ENCODE peak calls at places on chromosomes 13 and 19, in six cellular contexts. P is ovary, K is IMR-90, C is HepG2, D is suprapubic skin, F is uterus. Y is an unnamed sample.

GRCh38 chr19:14516746-14517438 is 1.3 kb downstream of the DNAJB1 start:
- DNase-seq in P (no peak), K (no peak), C (no peak), D (no peak), F (no peak), Y (no peak)

GRCh38 chr13:40993119-40993518 is 26.0 kb downstream of the ELF1 start:
- DNase-seq in P (no peak), K (no peak), C (no peak), D (no peak), F (no peak), Y (no peak)

GRCh38 chr13:74920361-74920760 is 561.6 kb downstream of the TBC1D4 start:
- DNase-seq in P (no peak), K (no peak), C (no peak), D (no peak), F (no peak), Y (no peak)

GRCh38 chr13:42971670-42972355 is 20.2 kb downstream of the EPSTI1 start:
- DNase-seq in P (no peak), K (peak; percentile 26), C (no peak), D (no peak), F (no peak), Y (no peak)

GRCh38 chr19:39518458-39518857 is 3.5 kb downstream of the SELENOV start:
- DNase-seq in P (no peak), K (no peak), C (no peak), D (no peak), F (no peak), Y (no peak)

GRCh38 chr13:46662690-46663089 is 109.7 kb downstream of the LRCH1 start:
- DNase-seq in P (no peak), K (no peak), C (no peak), D (no peak), F (no peak), Y (no peak)

GRCh38 chr19:39098365-39099269 is 14.4 kb downstream of the ACP7 start:
- DNase-seq in P (no peak), K (no peak), C (no peak), D (no peak), F (no peak), Y (no peak)

GRCh38 chr13:94968040-94968756 is 255.9 kb upstream of the SOX21 start:
- DNase-seq in P (no peak), K (no peak), C (no peak), D (no peak), F (no peak), Y (no peak)

GRCh38 chr13:52845766-52846566 is 2.5 kb downstream of the PCDH8 start:
- DNase-seq in P (no peak), K (no peak), C (no peak), D (no peak), F (no peak), Y (no peak)

GRCh38 chr13:31909889-31910551 is 121.6 kb upstream of the FRY start:
- DNase-seq in P (peak; percentile 20), K (peak; percentile 70), C (peak; percentile 45), D (no peak), F (peak; percentile 49), Y (no peak)

GRCh38 chr19:44142014-44142523 is 715 bp downstream of the ZNF234 start:
- DNase-seq in P (peak; percentile 10), K (peak; percentile 42), C (peak; percentile 2), D (no peak), F (no peak), Y (no peak)

GRCh38 chr19:12994701-12995595 is at the start of gene NFIX:
- DNase-seq in P (peak; percentile 76), K (peak; percentile 39), C (peak; percentile 24), D (peak; percentile 90), F (peak; percentile 77), Y (no peak)

GRCh38 chr19:46471116-46471733 is at the start of gene PNMA8A:
- DNase-seq in P (peak; percentile 89), K (peak; percentile 57), C (no peak), D (no peak), F (peak; percentile 68), Y (no peak)

GRCh38 chr19:41861098-41861768 is 1.2 kb downstream of the RPS19 start:
- DNase-seq in P (no peak), K (no peak), C (no peak), D (no peak), F (no peak), Y (no peak)

GRCh38 chr19:3224346-3225325 is at the start of gene CELF5:
- DNase-seq in P (peak; percentile 49), K (no peak), C (no peak), D (no peak), F (no peak), Y (no peak)

GRCh38 chr13:48831248-48831647 is 144.5 kb upstream of the FNDC3A start:
- DNase-seq in P (no peak), K (peak; percentile 31), C (no peak), D (no peak), F (no peak), Y (no peak)

GRCh38 chr19:3480383-3481091 is at the start of gene SMIM24:
- DNase-seq in P (no peak), K (no peak), C (peak; percentile 73), D (no peak), F (no peak), Y (no peak)

GRCh38 chr19:48445256-48445605 is 552 bp upstream of the GRWD1 start:
- DNase-seq in P (no peak), K (peak; percentile 94), C (peak; percentile 82), D (no peak), F (peak; percentile 64), Y (no peak)

GRCh38 chr19:35261356-35262100 is 7.2 kb upstream of the USF2 start:
- DNase-seq in P (peak; percentile 12), K (no peak), C (no peak), D (peak; percentile 77), F (no peak), Y (no peak)

GRCh38 chr13:114054830-114055439 is 77.5 kb downstream of the RASA3 start:
- DNase-seq in P (no peak), K (no peak), C (no peak), D (no peak), F (no peak), Y (no peak)

GRCh38 chr13:96053003-96053703 is at the start of gene UGGT2:
- DNase-seq in P (peak; percentile 93), K (peak; percentile 94), C (peak; percentile 85), D (peak; percentile 95), F (peak; percentile 93), Y (peak; percentile 8)

GRCh38 chr13:102856603-102857002 is 10.8 kb downstream of the ERCC5 start:
- DNase-seq in P (no peak), K (no peak), C (no peak), D (no peak), F (no peak), Y (no peak)

GRCh38 chr13:73290844-73291243 is 232.0 kb downstream of the KLF5 start:
- DNase-seq in P (no peak), K (no peak), C (no peak), D (no peak), F (no peak), Y (no peak)

GRCh38 chr13:73288596-73288995 is 229.8 kb downstream of the KLF5 start:
- DNase-seq in P (no peak), K (no peak), C (no peak), D (no peak), F (no peak), Y (no peak)

GRCh38 chr13:73287871-73288270 is 229.1 kb downstream of the KLF5 start:
- DNase-seq in P (no peak), K (no peak), C (no peak), D (no peak), F (no peak), Y (no peak)

GRCh38 chr13:73284475-73284874 is 225.7 kb downstream of the KLF5 start:
- DNase-seq in P (no peak), K (no peak), C (no peak), D (no peak), F (no peak), Y (no peak)

DNA sequence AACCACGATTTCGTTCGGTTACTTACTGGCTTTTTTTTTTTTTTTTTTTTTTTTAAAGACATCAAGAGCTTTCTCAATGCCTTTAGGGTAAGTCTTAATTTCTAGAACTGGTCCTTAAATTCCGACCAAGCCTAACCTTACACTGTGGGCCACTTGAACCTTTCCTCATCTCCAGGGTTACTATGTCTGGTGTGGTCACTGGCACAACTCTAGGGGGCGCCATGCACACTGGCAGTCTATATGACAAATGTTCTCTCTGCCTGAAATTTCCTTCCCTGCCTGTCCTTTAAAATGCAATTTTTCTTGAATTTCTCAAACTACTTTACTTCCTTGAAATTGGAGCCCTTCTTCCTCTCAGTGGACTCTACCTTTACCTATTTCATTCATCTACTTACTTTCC is 227.4 kb downstream of the KLF5 start:
- DNase-seq in P (no peak), K (no peak), C (no peak), D (no peak), F (no peak), Y (no peak)
- TF ChIP-seq CTCF in P (no peak), K (no peak), C (no peak), D (no peak), F (no peak), Y (no peak)

DNA sequence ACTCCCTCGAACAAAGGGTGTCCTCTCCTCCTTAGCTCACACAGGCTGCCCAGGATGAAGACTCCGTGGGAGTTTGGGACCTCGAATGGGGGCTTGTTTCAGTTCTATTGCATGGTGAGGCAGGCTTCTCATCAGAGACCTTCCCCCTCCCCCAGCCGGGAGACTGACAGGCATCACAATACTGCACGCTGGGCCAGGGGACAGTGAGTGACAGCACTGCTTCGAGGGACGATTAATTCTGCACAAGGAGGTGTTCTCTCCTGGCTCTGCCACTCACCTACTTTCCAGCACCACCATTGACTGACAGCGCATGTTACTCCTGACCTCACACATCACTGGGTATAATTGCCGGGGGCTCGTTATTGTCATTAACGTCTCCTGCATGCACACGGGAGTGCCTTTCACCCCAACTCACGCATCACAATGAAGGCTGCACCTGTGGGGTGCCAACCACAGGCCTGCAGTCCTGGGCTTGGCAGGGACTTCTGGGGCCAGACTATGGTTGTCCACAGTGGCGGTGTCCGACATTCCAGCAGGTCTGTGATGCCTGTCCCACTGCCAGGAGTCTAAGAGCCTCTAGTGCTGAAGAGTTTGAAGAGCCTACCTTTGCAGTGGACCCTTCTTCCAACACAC is 412.2 kb upstream of the TSHZ3 start:
- DNase-seq in P (no peak), K (no peak), C (no peak), D (no peak), F (no peak), Y (no peak)
- TF ChIP-seq POLR2A in P (no peak), K (no peak), C (no peak), D (no peak), F (no peak), Y (no peak)

GRCh38 chr13:90455861-90456260 is 891.6 kb upstream of the MIR17HG start:
- DNase-seq in P (no peak), K (no peak), C (no peak), D (no peak), F (no peak), Y (no peak)
- TF ChIP-seq CTCF in P (no peak), K (no peak), C (no peak), D (no peak), F (no peak), Y (no peak)

GRCh38 chr19:54463531-54464043 is at the start of gene LENG9:
- DNase-seq in P (peak; percentile 95), K (peak; percentile 97), C (peak; percentile 98), D (peak; percentile 100), F (peak; percentile 97), Y (peak; percentile 100)

GRCh38 chr19:54462713-54463530 is 656 bp downstream of the LENG9 start:
- DNase-seq in P (peak; percentile 65), K (peak; percentile 46), C (peak; percentile 54), D (peak; percentile 88), F (peak; percentile 55), Y (no peak)

GRCh38 chr19:54460230-54461005 is 3.2 kb downstream of the LENG9 start:
- DNase-seq in P (no peak), K (no peak), C (no peak), D (no peak), F (no peak), Y (no peak)

GRCh38 chr19:54461201-54462071 is 2.1 kb downstream of the LENG9 start:
- DNase-seq in P (no peak), K (peak; percentile 54), C (no peak), D (peak; percentile 75), F (no peak), Y (no peak)

GRCh38 chr19:54462072-54462712 is 1.4 kb downstream of the LENG9 start:
- DNase-seq in P (peak; percentile 29), K (no peak), C (no peak), D (peak; percentile 78), F (no peak), Y (no peak)
- TF ChIP-seq POLR2A in P (no peak), K (no peak), C (no peak), D (no peak), F (no peak), Y (no peak)

Y was measured in esophagus squamous epithelium.